ENCODE peak calls at places on chromosomes 13 and 19, in six cellular contexts. One of them, this sample, is unnamed.

GRCh38 chr13:37457594-37457993 is 141.0 kb downstream of the POSTN start:
- DNase-seq in choroid plexus epithelial cell: peak
- DNase-seq in mesendoderm: no peak
- DNase-seq in IMR-90: peak
- DNase-seq in fibroblast of the conjunctiva: no peak
- DNase-seq in neural progenitor cell: no peak
- DNase-seq in this sample: no peak

GRCh38 chr19:4715529-4716221 is 8.0 kb downstream of the DPP9 start:
- DNase-seq in IMR-90: no peak
- DNase-seq in mesendoderm: no peak
- DNase-seq in choroid plexus epithelial cell: no peak
- DNase-seq in fibroblast of the conjunctiva: no peak
- DNase-seq in neural progenitor cell: no peak
- DNase-seq in this sample: no peak

GRCh38 chr19:4640247-4641000 is 1.1 kb downstream of the TNFAIP8L1 start:
- DNase-seq in neural progenitor cell: no peak
- DNase-seq in IMR-90: no peak
- DNase-seq in mesendoderm: no peak
- DNase-seq in fibroblast of the conjunctiva: no peak
- DNase-seq in choroid plexus epithelial cell: no peak
- DNase-seq in this sample: no peak

GRCh38 chr19:27694361-27695055 is 1518.4 kb downstream of the UQCRFS1 start:
- DNase-seq in IMR-90: no peak
- DNase-seq in choroid plexus epithelial cell: no peak
- DNase-seq in neural progenitor cell: no peak
- DNase-seq in mesendoderm: no peak
- DNase-seq in fibroblast of the conjunctiva: no peak
- DNase-seq in this sample: no peak

GRCh38 chr13:33079960-33080359 is 63.7 kb downstream of the KL start:
- DNase-seq in choroid plexus epithelial cell: no peak
- DNase-seq in mesendoderm: no peak
- DNase-seq in IMR-90: no peak
- DNase-seq in fibroblast of the conjunctiva: no peak
- DNase-seq in neural progenitor cell: no peak
- DNase-seq in this sample: no peak

GRCh38 chr13:23289917-23290357 is 109.2 kb downstream of the SGCG start:
- DNase-seq in IMR-90: peak
- DNase-seq in mesendoderm: no peak
- DNase-seq in fibroblast of the conjunctiva: peak
- DNase-seq in choroid plexus epithelial cell: peak
- DNase-seq in neural progenitor cell: no peak
- DNase-seq in this sample: no peak

GRCh38 chr13:30895773-30896172 is 10.3 kb upstream of the MEDAG start:
- DNase-seq in fibroblast of the conjunctiva: peak
- DNase-seq in neural progenitor cell: peak
- DNase-seq in choroid plexus epithelial cell: peak
- DNase-seq in IMR-90: peak
- DNase-seq in mesendoderm: peak
- DNase-seq in this sample: peak

GRCh38 chr19:4597975-4598671 is 38.6 kb upstream of the SEMA6B start:
- DNase-seq in mesendoderm: peak
- DNase-seq in IMR-90: no peak
- DNase-seq in fibroblast of the conjunctiva: no peak
- DNase-seq in choroid plexus epithelial cell: no peak
- DNase-seq in neural progenitor cell: peak
- DNase-seq in this sample: no peak

GRCh38 chr13:98581971-98582702 is 5.2 kb upstream of the STK24 start:
- DNase-seq in neural progenitor cell: no peak
- DNase-seq in IMR-90: peak
- DNase-seq in choroid plexus epithelial cell: peak
- DNase-seq in fibroblast of the conjunctiva: no peak
- DNase-seq in mesendoderm: no peak
- DNase-seq in this sample: no peak

GRCh38 chr19:41161903-41162302 is 31.1 kb upstream of the CYP2S1 start:
- DNase-seq in choroid plexus epithelial cell: no peak
- DNase-seq in fibroblast of the conjunctiva: no peak
- DNase-seq in mesendoderm: peak
- DNase-seq in neural progenitor cell: no peak
- DNase-seq in IMR-90: no peak
- DNase-seq in this sample: no peak

GRCh38 chr13:51935326-51936171 is 73.8 kb downstream of the CCDC70 start:
- DNase-seq in IMR-90: no peak
- DNase-seq in neural progenitor cell: peak
- DNase-seq in fibroblast of the conjunctiva: no peak
- DNase-seq in mesendoderm: peak
- DNase-seq in choroid plexus epithelial cell: peak
- DNase-seq in this sample: no peak

GRCh38 chr19:9786819-9787218 is 18.3 kb upstream of the ZNF846 start:
- DNase-seq in IMR-90: no peak
- DNase-seq in fibroblast of the conjunctiva: no peak
- DNase-seq in neural progenitor cell: no peak
- DNase-seq in choroid plexus epithelial cell: no peak
- DNase-seq in mesendoderm: no peak
- DNase-seq in this sample: no peak

GRCh38 chr19:30215248-30215647 is 156.9 kb upstream of the ZNF536 start:
- DNase-seq in neural progenitor cell: no peak
- DNase-seq in IMR-90: no peak
- DNase-seq in fibroblast of the conjunctiva: no peak
- DNase-seq in mesendoderm: no peak
- DNase-seq in choroid plexus epithelial cell: no peak
- DNase-seq in this sample: no peak

GRCh38 chr13:91112878-91113277 is 234.6 kb upstream of the MIR17HG start:
- DNase-seq in fibroblast of the conjunctiva: no peak
- DNase-seq in mesendoderm: no peak
- DNase-seq in IMR-90: no peak
- DNase-seq in neural progenitor cell: no peak
- DNase-seq in choroid plexus epithelial cell: no peak
- DNase-seq in this sample: no peak

GRCh38 chr13:83622422-83622784 is 259.9 kb downstream of the SLITRK1 start:
- DNase-seq in mesendoderm: no peak
- DNase-seq in fibroblast of the conjunctiva: no peak
- DNase-seq in neural progenitor cell: no peak
- DNase-seq in choroid plexus epithelial cell: peak
- DNase-seq in IMR-90: peak
- DNase-seq in this sample: no peak